ENCODE peak calls at places on chromosomes 4 and X, in eight cellular contexts. One of them, this sample, is unnamed.

GRCh38 chrX:9825129-9825865 is 39.1 kb downstream of the SHROOM2 start:
- DNase-seq in cardiac muscle cell: no peak
- DNase-seq in GM06990: no peak
- DNase-seq in HCT116: no peak
- DNase-seq in PC-3: no peak
- DNase-seq in thyroid gland: no peak
- DNase-seq in ovary: no peak
- DNase-seq in esophagus squamous epithelium: no peak
- DNase-seq in this sample: no peak

GRCh38 chr4:186932196-186932595 is 208.5 kb upstream of the FAT1 start:
- DNase-seq in ovary: no peak
- DNase-seq in GM06990: no peak
- DNase-seq in HCT116: peak; percentile 94
- DNase-seq in esophagus squamous epithelium: no peak
- DNase-seq in thyroid gland: no peak
- DNase-seq in cardiac muscle cell: peak; percentile 65
- DNase-seq in PC-3: no peak
- DNase-seq in this sample: no peak

GRCh38 chrX:10726647-10727046 is 106.3 kb upstream of the MID1 start:
- DNase-seq in esophagus squamous epithelium: no peak
- DNase-seq in ovary: no peak
- DNase-seq in cardiac muscle cell: no peak
- DNase-seq in PC-3: peak; percentile 43
- DNase-seq in thyroid gland: no peak
- DNase-seq in HCT116: no peak
- DNase-seq in GM06990: no peak
- DNase-seq in this sample: no peak

GRCh38 chr4:55866973-55867574 is 13.6 kb downstream of the EXOC1 start:
- DNase-seq in thyroid gland: no peak
- DNase-seq in esophagus squamous epithelium: no peak
- DNase-seq in PC-3: peak; percentile 79
- DNase-seq in GM06990: peak; percentile 25
- DNase-seq in ovary: no peak
- DNase-seq in cardiac muscle cell: peak; percentile 71
- DNase-seq in HCT116: peak; percentile 51
- DNase-seq in this sample: peak; percentile 26

GRCh38 chrX:153946910-153947769 is 2.7 kb upstream of the RENBP start:
- DNase-seq in GM06990: peak; percentile 72
- DNase-seq in ovary: peak; percentile 54
- DNase-seq in cardiac muscle cell: peak; percentile 78
- DNase-seq in HCT116: peak; percentile 67
- DNase-seq in PC-3: peak; percentile 84
- DNase-seq in thyroid gland: peak; percentile 46
- DNase-seq in esophagus squamous epithelium: no peak
- DNase-seq in this sample: peak; percentile 94

GRCh38 chr4:26069218-26069617 is 155.2 kb downstream of the SMIM20 start:
- DNase-seq in cardiac muscle cell: peak; percentile 7
- DNase-seq in thyroid gland: no peak
- DNase-seq in HCT116: no peak
- DNase-seq in ovary: no peak
- DNase-seq in GM06990: no peak
- DNase-seq in PC-3: peak; percentile 57
- DNase-seq in esophagus squamous epithelium: no peak
- DNase-seq in this sample: peak; percentile 73

GRCh38 chr4:56307423-56307822 is 79.9 kb downstream of the AASDH start:
- DNase-seq in HCT116: peak; percentile 29
- DNase-seq in ovary: no peak
- DNase-seq in thyroid gland: peak; percentile 37
- DNase-seq in cardiac muscle cell: no peak
- DNase-seq in esophagus squamous epithelium: no peak
- DNase-seq in GM06990: no peak
- DNase-seq in PC-3: peak; percentile 55
- DNase-seq in this sample: no peak

GRCh38 chrX:137707348-137707747 is 141.4 kb downstream of the ZIC3 start:
- DNase-seq in GM06990: no peak
- DNase-seq in PC-3: no peak
- DNase-seq in thyroid gland: no peak
- DNase-seq in cardiac muscle cell: no peak
- DNase-seq in esophagus squamous epithelium: no peak
- DNase-seq in HCT116: no peak
- DNase-seq in ovary: no peak
- DNase-seq in this sample: no peak

GRCh38 chr4:109973529-109973905 is 60.8 kb downstream of the EGF start:
- DNase-seq in cardiac muscle cell: no peak
- DNase-seq in PC-3: no peak
- DNase-seq in esophagus squamous epithelium: no peak
- DNase-seq in thyroid gland: no peak
- DNase-seq in GM06990: no peak
- DNase-seq in ovary: no peak
- DNase-seq in HCT116: no peak
- DNase-seq in this sample: peak; percentile 18

GRCh38 chr4:99612281-99612680 is 37.7 kb downstream of the MTTP start:
- DNase-seq in esophagus squamous epithelium: no peak
- DNase-seq in thyroid gland: no peak
- DNase-seq in PC-3: no peak
- DNase-seq in GM06990: no peak
- DNase-seq in cardiac muscle cell: no peak
- DNase-seq in HCT116: no peak
- DNase-seq in ovary: no peak
- DNase-seq in this sample: no peak

GRCh38 chrX:153032397-153033118 is 23.7 kb upstream of the PNMA3 start:
- DNase-seq in ovary: peak; percentile 68
- DNase-seq in thyroid gland: peak; percentile 68
- DNase-seq in GM06990: peak; percentile 65
- DNase-seq in esophagus squamous epithelium: no peak
- DNase-seq in cardiac muscle cell: peak; percentile 57
- DNase-seq in HCT116: peak; percentile 21
- DNase-seq in PC-3: peak; percentile 70
- DNase-seq in this sample: peak; percentile 84

GRCh38 chr4:88531549-88531948 is 8.0 kb upstream of the PYURF start:
- DNase-seq in HCT116: no peak
- DNase-seq in esophagus squamous epithelium: no peak
- DNase-seq in cardiac muscle cell: no peak
- DNase-seq in GM06990: no peak
- DNase-seq in thyroid gland: no peak
- DNase-seq in ovary: no peak
- DNase-seq in PC-3: no peak
- DNase-seq in this sample: no peak

GRCh38 chrX:110015915-110016314 is 13.0 kb downstream of the TMEM164 start:
- DNase-seq in esophagus squamous epithelium: no peak
- DNase-seq in cardiac muscle cell: no peak
- DNase-seq in GM06990: no peak
- DNase-seq in HCT116: no peak
- DNase-seq in ovary: peak; percentile 42
- DNase-seq in PC-3: no peak
- DNase-seq in thyroid gland: no peak
- DNase-seq in this sample: no peak

GRCh38 chrX:40097492-40098263 is at the start of gene BCOR:
- DNase-seq in cardiac muscle cell: peak; percentile 83
- DNase-seq in PC-3: peak; percentile 62
- DNase-seq in thyroid gland: peak; percentile 72
- DNase-seq in GM06990: peak; percentile 74
- DNase-seq in HCT116: no peak
- DNase-seq in ovary: peak; percentile 81
- DNase-seq in esophagus squamous epithelium: no peak
- DNase-seq in this sample: peak; percentile 95

GRCh38 chr4:153314915-153315314 is 29.6 kb upstream of the MND1 start:
- DNase-seq in GM06990: no peak
- DNase-seq in thyroid gland: no peak
- DNase-seq in esophagus squamous epithelium: no peak
- DNase-seq in HCT116: no peak
- DNase-seq in PC-3: no peak
- DNase-seq in ovary: no peak
- DNase-seq in cardiac muscle cell: no peak
- DNase-seq in this sample: no peak

GRCh38 chr4:173334891-173335754 is 965 bp upstream of the HMGB2 start:
- DNase-seq in cardiac muscle cell: peak; percentile 91
- DNase-seq in HCT116: peak; percentile 79
- DNase-seq in thyroid gland: peak; percentile 66
- DNase-seq in PC-3: peak; percentile 89
- DNase-seq in ovary: peak; percentile 51
- DNase-seq in GM06990: peak; percentile 80
- DNase-seq in esophagus squamous epithelium: no peak
- DNase-seq in this sample: peak; percentile 95

GRCh38 chrX:53305996-53306937 is 24.9 kb upstream of the IQSEC2 start:
- DNase-seq in PC-3: no peak
- DNase-seq in esophagus squamous epithelium: no peak
- DNase-seq in HCT116: no peak
- DNase-seq in cardiac muscle cell: no peak
- DNase-seq in ovary: no peak
- DNase-seq in GM06990: no peak
- DNase-seq in thyroid gland: no peak
- DNase-seq in this sample: no peak

GRCh38 chr4:119683518-119683917 is 54.9 kb upstream of the PDE5A start:
- DNase-seq in cardiac muscle cell: no peak
- DNase-seq in ovary: no peak
- DNase-seq in HCT116: no peak
- DNase-seq in GM06990: no peak
- DNase-seq in PC-3: peak; percentile 73
- DNase-seq in thyroid gland: no peak
- DNase-seq in esophagus squamous epithelium: no peak
- DNase-seq in this sample: no peak

GRCh38 chr4:87465739-87466366 is 43.5 kb downstream of the NUDT9 start:
- DNase-seq in thyroid gland: no peak
- DNase-seq in GM06990: peak; percentile 2
- DNase-seq in HCT116: peak; percentile 38
- DNase-seq in PC-3: peak; percentile 64
- DNase-seq in ovary: no peak
- DNase-seq in cardiac muscle cell: peak; percentile 40
- DNase-seq in esophagus squamous epithelium: no peak
- DNase-seq in this sample: peak; percentile 16

GRCh38 chrX:28042260-28042659 is 61.0 kb upstream of the DCAF8L1 start:
- DNase-seq in esophagus squamous epithelium: no peak
- DNase-seq in ovary: no peak
- DNase-seq in thyroid gland: no peak
- DNase-seq in GM06990: no peak
- DNase-seq in PC-3: no peak
- DNase-seq in cardiac muscle cell: no peak
- DNase-seq in HCT116: no peak
- DNase-seq in this sample: no peak

GRCh38 chr4:8688041-8688907 is 95.7 kb downstream of the CPZ start:
- DNase-seq in ovary: no peak
- DNase-seq in thyroid gland: no peak
- DNase-seq in GM06990: no peak
- DNase-seq in HCT116: peak; percentile 19
- DNase-seq in PC-3: peak; percentile 8
- DNase-seq in cardiac muscle cell: peak; percentile 71
- DNase-seq in esophagus squamous epithelium: no peak
- DNase-seq in this sample: peak; percentile 96

GRCh38 chrX:121479406-121479805 is 432.0 kb downstream of the GLUD2 start:
- DNase-seq in cardiac muscle cell: no peak
- DNase-seq in esophagus squamous epithelium: no peak
- DNase-seq in ovary: no peak
- DNase-seq in PC-3: no peak
- DNase-seq in thyroid gland: no peak
- DNase-seq in GM06990: no peak
- DNase-seq in HCT116: no peak
- DNase-seq in this sample: peak; percentile 6

GRCh38 chr4:126375462-126376054 is 1060.8 kb downstream of the FAT4 start:
- DNase-seq in esophagus squamous epithelium: no peak
- DNase-seq in cardiac muscle cell: no peak
- DNase-seq in HCT116: no peak
- DNase-seq in thyroid gland: no peak
- DNase-seq in GM06990: no peak
- DNase-seq in ovary: no peak
- DNase-seq in PC-3: no peak
- DNase-seq in this sample: no peak

GRCh38 chr4:42412251-42412650 is 15.0 kb downstream of the SHISA3 start:
- DNase-seq in ovary: no peak
- DNase-seq in thyroid gland: no peak
- DNase-seq in esophagus squamous epithelium: no peak
- DNase-seq in cardiac muscle cell: no peak
- DNase-seq in HCT116: no peak
- DNase-seq in GM06990: no peak
- DNase-seq in PC-3: peak; percentile 89
- DNase-seq in this sample: no peak

GRCh38 chrX:53831662-53832635 is 145.4 kb upstream of the HUWE1 start:
- DNase-seq in cardiac muscle cell: peak; percentile 10
- DNase-seq in thyroid gland: peak; percentile 15
- DNase-seq in HCT116: peak; percentile 28
- DNase-seq in esophagus squamous epithelium: no peak
- DNase-seq in ovary: no peak
- DNase-seq in PC-3: peak; percentile 81
- DNase-seq in GM06990: peak; percentile 25
- DNase-seq in this sample: peak; percentile 64

GRCh38 chr4:155667538-155668511 is 1.2 kb downstream of the GUCY1A1 start:
- DNase-seq in cardiac muscle cell: peak; percentile 80
- DNase-seq in PC-3: peak; percentile 45
- DNase-seq in thyroid gland: peak; percentile 12
- DNase-seq in GM06990: peak; percentile 71
- DNase-seq in HCT116: no peak
- DNase-seq in ovary: no peak
- DNase-seq in esophagus squamous epithelium: no peak
- DNase-seq in this sample: peak; percentile 70
- H3K4me3 ChIP-seq in cardiac muscle cell: peak overlapping the region; percentile 91
- H3K4me3 ChIP-seq in PC-3: peak overlapping the region; percentile 87
- H3K4me3 ChIP-seq in thyroid gland: peak overlapping the region; percentile 31
- H3K4me3 ChIP-seq in GM06990: peak overlapping the region; percentile 63
- H3K4me3 ChIP-seq in HCT116: no peak overlapping the region
- H3K4me3 ChIP-seq in ovary: peak overlapping the region; percentile 55
- H3K4me3 ChIP-seq in esophagus squamous epithelium: peak overlapping the region; percentile 81
- H3K4me3 ChIP-seq in this sample: peak overlapping the region; percentile 41

DNA sequence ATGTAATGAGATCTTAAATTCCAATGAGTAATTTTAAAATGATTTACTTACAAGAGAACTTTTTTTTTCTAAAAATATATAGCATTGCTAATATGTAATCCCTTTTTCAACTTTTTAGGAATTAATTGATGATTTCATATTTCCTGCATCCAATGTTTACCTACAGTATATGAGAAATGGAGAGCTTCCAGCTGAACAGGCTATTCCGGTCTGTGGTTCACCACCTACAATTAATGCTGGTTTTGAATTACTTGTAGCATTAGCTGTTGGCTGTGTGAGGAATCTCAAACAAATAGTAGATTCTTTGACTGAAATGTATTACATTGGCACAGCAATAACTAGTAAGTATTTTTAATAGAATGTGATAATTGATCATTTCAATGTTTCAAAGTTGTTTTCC is 113.2 kb downstream of the USP9X start:
- DNase-seq in thyroid gland: no peak
- DNase-seq in GM06990: no peak
- DNase-seq in cardiac muscle cell: no peak
- DNase-seq in esophagus squamous epithelium: no peak
- DNase-seq in PC-3: peak; percentile 91
- DNase-seq in ovary: no peak
- DNase-seq in HCT116: no peak
- DNase-seq in this sample: no peak
- H3K36me3 ChIP-seq in thyroid gland: peaks cover 6% of the 10 kb centered on the region
- H3K36me3 ChIP-seq in GM06990: no peaks in the 10 kb centered on the region
- H3K36me3 ChIP-seq in cardiac muscle cell: peaks cover 56% of the 10 kb centered on the region
- H3K36me3 ChIP-seq in esophagus squamous epithelium: peaks cover 81% of the 10 kb centered on the region
- H3K36me3 ChIP-seq in PC-3: peaks cover 32% of the 10 kb centered on the region
- H3K36me3 ChIP-seq in ovary: no peaks in the 10 kb centered on the region
- H3K36me3 ChIP-seq in HCT116: peaks cover 2% of the 10 kb centered on the region
- H3K36me3 ChIP-seq in this sample: peaks cover 50% of the 10 kb centered on the region

GRCh38 chr4:2142630-2143427 is 83.7 kb downstream of the NAT8L start:
- DNase-seq in GM06990: no peak
- DNase-seq in cardiac muscle cell: no peak
- DNase-seq in esophagus squamous epithelium: no peak
- DNase-seq in ovary: no peak
- DNase-seq in PC-3: peak; percentile 15
- DNase-seq in HCT116: no peak
- DNase-seq in thyroid gland: no peak
- DNase-seq in this sample: no peak
- H3K27me3 ChIP-seq in GM06990: no peaks in the 10 kb centered on the region
- H3K27me3 ChIP-seq in cardiac muscle cell: no peaks in the 10 kb centered on the region
- H3K27me3 ChIP-seq in esophagus squamous epithelium: no peaks in the 10 kb centered on the region
- H3K27me3 ChIP-seq in ovary: no peaks in the 10 kb centered on the region
- H3K27me3 ChIP-seq in PC-3: no peaks in the 10 kb centered on the region
- H3K27me3 ChIP-seq in HCT116: no peaks in the 10 kb centered on the region
- H3K27me3 ChIP-seq in thyroid gland: no peaks in the 10 kb centered on the region
- H3K27me3 ChIP-seq in this sample: peaks cover 63% of the 10 kb centered on the region

GRCh38 chr4:123359449-123360306 is 36.9 kb upstream of the SPRY1 start:
- DNase-seq in ovary: no peak
- DNase-seq in cardiac muscle cell: no peak
- DNase-seq in PC-3: no peak
- DNase-seq in GM06990: no peak
- DNase-seq in thyroid gland: no peak
- DNase-seq in esophagus squamous epithelium: no peak
- DNase-seq in HCT116: no peak
- DNase-seq in this sample: no peak
- H3K4me3 ChIP-seq in ovary: no peak overlapping the region
- H3K4me3 ChIP-seq in cardiac muscle cell: no peak overlapping the region
- H3K4me3 ChIP-seq in PC-3: no peak overlapping the region
- H3K4me3 ChIP-seq in GM06990: no peak overlapping the region
- H3K4me3 ChIP-seq in thyroid gland: no peak overlapping the region
- H3K4me3 ChIP-seq in esophagus squamous epithelium: no peak overlapping the region
- H3K4me3 ChIP-seq in HCT116: no peak overlapping the region
- H3K4me3 ChIP-seq in this sample: no peak overlapping the region

This sample was measured in H7.